ENCODE peak calls at places on chromosomes 4 and X, in seven cellular contexts. One of them, this sample, is unnamed.

GRCh38 chrX:100674705-100675104 is 30.7 kb downstream of the SRPX2 start:
- DNase-seq in nephron progenitor cell: no peak
- DNase-seq in NB4: peak
- DNase-seq in anterior cingulate cortex: no peak
- DNase-seq in cardiac fibroblast: no peak
- DNase-seq in NAMALWA: peak
- DNase-seq in Calu3: no peak
- DNase-seq in this sample: no peak

GRCh38 chr4:123785515-123785914 is 388.9 kb downstream of the SPRY1 start:
- DNase-seq in cardiac fibroblast: peak
- DNase-seq in nephron progenitor cell: no peak
- DNase-seq in anterior cingulate cortex: no peak
- DNase-seq in NAMALWA: no peak
- DNase-seq in NB4: no peak
- DNase-seq in Calu3: no peak
- DNase-seq in this sample: no peak

GRCh38 chr4:54228064-54228527 is 997 bp upstream of the PDGFRA start:
- DNase-seq in NAMALWA: peak
- DNase-seq in anterior cingulate cortex: no peak
- DNase-seq in Calu3: peak
- DNase-seq in NB4: peak
- DNase-seq in nephron progenitor cell: peak
- DNase-seq in cardiac fibroblast: peak
- DNase-seq in this sample: no peak

GRCh38 chr4:114019276-114019971 is 40.0 kb upstream of the ARSJ start:
- DNase-seq in anterior cingulate cortex: no peak
- DNase-seq in nephron progenitor cell: no peak
- DNase-seq in NAMALWA: no peak
- DNase-seq in Calu3: no peak
- DNase-seq in NB4: no peak
- DNase-seq in cardiac fibroblast: peak
- DNase-seq in this sample: no peak

GRCh38 chr4:8391972-8392371 is 48.6 kb downstream of the ACOX3 start:
- DNase-seq in Calu3: no peak
- DNase-seq in nephron progenitor cell: no peak
- DNase-seq in anterior cingulate cortex: peak
- DNase-seq in cardiac fibroblast: peak
- DNase-seq in NAMALWA: peak
- DNase-seq in NB4: peak
- DNase-seq in this sample: no peak

GRCh38 chr4:154618708-154619315 is 6.4 kb upstream of the FGG start:
- DNase-seq in Calu3: peak
- DNase-seq in anterior cingulate cortex: no peak
- DNase-seq in nephron progenitor cell: peak
- DNase-seq in NAMALWA: peak
- DNase-seq in cardiac fibroblast: peak
- DNase-seq in NB4: peak
- DNase-seq in this sample: no peak

GRCh38 chr4:110612631-110613269 is 10.1 kb downstream of the PITX2 start:
- DNase-seq in NB4: no peak
- DNase-seq in NAMALWA: no peak
- DNase-seq in anterior cingulate cortex: no peak
- DNase-seq in Calu3: no peak
- DNase-seq in nephron progenitor cell: no peak
- DNase-seq in cardiac fibroblast: no peak
- DNase-seq in this sample: no peak

GRCh38 chr4:10096201-10096975 is 20.2 kb downstream of the WDR1 start:
- DNase-seq in anterior cingulate cortex: peak
- DNase-seq in NAMALWA: no peak
- DNase-seq in Calu3: peak
- DNase-seq in nephron progenitor cell: no peak
- DNase-seq in cardiac fibroblast: peak
- DNase-seq in NB4: peak
- DNase-seq in this sample: peak

GRCh38 chr4:165355900-165356300 is 22.9 kb upstream of the CPE start:
- DNase-seq in cardiac fibroblast: peak
- DNase-seq in nephron progenitor cell: peak
- DNase-seq in NB4: peak
- DNase-seq in NAMALWA: peak
- DNase-seq in anterior cingulate cortex: no peak
- DNase-seq in Calu3: peak
- DNase-seq in this sample: no peak

GRCh38 chr4:176309046-176309445 is 10.7 kb upstream of the SPCS3 start:
- DNase-seq in cardiac fibroblast: no peak
- DNase-seq in NB4: no peak
- DNase-seq in NAMALWA: peak
- DNase-seq in Calu3: no peak
- DNase-seq in anterior cingulate cortex: no peak
- DNase-seq in nephron progenitor cell: no peak
- DNase-seq in this sample: no peak

GRCh38 chr4:10587296-10587695 is 97.3 kb downstream of the CLNK start:
- DNase-seq in Calu3: no peak
- DNase-seq in cardiac fibroblast: no peak
- DNase-seq in NB4: no peak
- DNase-seq in anterior cingulate cortex: no peak
- DNase-seq in NAMALWA: no peak
- DNase-seq in nephron progenitor cell: no peak
- DNase-seq in this sample: no peak

GRCh38 chr4:178823673-178824072 is 1381.4 kb upstream of the AGA start:
- DNase-seq in NAMALWA: no peak
- DNase-seq in nephron progenitor cell: no peak
- DNase-seq in NB4: no peak
- DNase-seq in Calu3: no peak
- DNase-seq in cardiac fibroblast: no peak
- DNase-seq in anterior cingulate cortex: no peak
- DNase-seq in this sample: no peak

This sample was measured in T-helper 22 cell.